ENCODE peak calls at places on chromosomes 1 and 21, in six cellular contexts. H is H9, I is IMR-90, Y is neuronal stem cell, E is mesenchymal stem cell, L is H1. O is an unnamed sample.

GRCh38 chr1:240508950-240509349 is 103.0 kb downstream of the GREM2 start:
- DNase-seq in H (no peak), E (no peak), Y (no peak), L (no peak), I (peak), O (no peak)

GRCh38 chr1:1304331-1305299 is 3.1 kb downstream of the ACAP3 start:
- DNase-seq in E (peak), Y (no peak), L (peak), H (peak), I (peak), O (peak)

GRCh38 chr1:61743716-61744620 is 1.7 kb downstream of the PATJ start:
- DNase-seq in H (no peak), E (no peak), I (peak), Y (no peak), L (no peak), O (peak)

GRCh38 chr1:102941364-102941947 is 166.9 kb downstream of the COL11A1 start:
- DNase-seq in I (peak), L (no peak), Y (no peak), H (no peak), E (no peak), O (peak)

GRCh38 chr1:33634806-33635205 is 162.4 kb downstream of the ZSCAN20 start:
- DNase-seq in H (peak), E (no peak), I (peak), L (peak), Y (peak), O (no peak)

GRCh38 chr1:100552031-100552430 is 14.1 kb downstream of the GPR88 start:
- DNase-seq in Y (no peak), I (no peak), E (no peak), H (no peak), L (no peak), O (no peak)

GRCh38 chr1:121546830-121547680 is 362.3 kb downstream of the SRGAP2C start:
- DNase-seq in Y (no peak), L (no peak), E (peak), I (no peak), H (no peak), O (no peak)

GRCh38 chr1:85581802-85582686 is 1.5 kb downstream of the CCN1 start:
- DNase-seq in Y (no peak), I (peak), E (peak), H (peak), L (peak), O (peak)

GRCh38 chr1:62530516-62531154 is 66.7 kb upstream of the ANGPTL3 start:
- DNase-seq in L (peak), H (peak), Y (peak), I (peak), E (peak), O (peak)

GRCh38 chr1:66262233-66262632 is 271.7 kb upstream of the SGIP1 start:
- DNase-seq in E (peak), I (peak), L (no peak), Y (no peak), H (no peak), O (peak)

GRCh38 chr21:44599264-44600029 is 950 bp upstream of the KRTAP10-7 start:
- DNase-seq in Y (no peak), L (peak), H (peak), I (no peak), E (no peak), O (no peak)

GRCh38 chr1:3999941-4000735 is 100.1 kb upstream of the C1orf174 start:
- DNase-seq in I (no peak), E (no peak), Y (no peak), H (no peak), L (no peak), O (no peak)

DNA sequence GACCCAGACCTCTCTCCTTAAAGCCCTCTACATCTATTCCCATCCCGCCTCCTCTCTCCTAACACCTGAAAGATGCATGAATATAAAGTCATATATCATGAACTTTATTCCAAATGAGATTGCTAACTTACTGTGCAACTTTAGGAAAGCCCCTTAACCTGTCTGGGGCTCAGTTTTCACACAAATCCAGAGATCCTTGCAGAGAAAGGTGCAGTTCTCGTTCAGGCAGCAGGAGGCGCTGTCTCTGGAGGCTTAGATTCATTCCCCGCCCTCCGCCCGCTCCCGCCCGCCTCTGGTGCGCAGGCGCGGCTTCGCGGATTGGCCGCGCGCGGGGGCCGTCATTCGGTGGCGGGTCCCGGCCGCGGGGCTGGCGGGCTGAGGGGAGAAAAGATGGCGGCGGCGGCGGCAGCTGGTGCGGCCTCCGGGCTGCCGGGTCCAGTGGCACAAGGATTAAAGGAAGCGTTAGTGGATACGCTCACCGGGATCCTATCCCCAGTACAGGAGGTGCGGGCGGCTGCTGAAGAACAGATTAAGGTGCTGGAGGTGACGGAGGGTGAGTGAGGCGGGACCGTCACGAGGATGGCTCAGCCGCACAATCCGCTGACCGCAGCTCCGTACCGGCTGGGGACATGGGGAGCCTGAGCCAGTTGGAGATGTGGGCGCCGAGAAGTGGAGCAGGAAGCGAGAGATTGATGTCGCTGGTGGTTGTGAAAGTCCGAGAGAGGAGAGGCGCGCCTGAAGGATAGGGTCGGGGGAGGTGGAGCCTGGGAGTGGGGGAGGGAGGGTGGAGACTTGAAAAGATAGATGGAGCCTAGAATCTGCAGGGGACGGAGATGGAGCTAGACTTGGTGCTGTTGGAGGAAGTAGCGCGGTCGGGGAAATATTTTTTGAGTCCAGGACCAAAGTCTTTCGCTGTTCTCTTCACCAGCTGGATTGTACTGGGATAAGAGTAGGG is at the start of gene IPO9:
- DNase-seq in I (peak), Y (peak), L (peak), E (peak), H (peak), O (peak)
- H4K8ac ChIP-seq in I (peak), Y (no peak), L (peak), E (peak), H (peak), O (peak)

GRCh38 chr1:229432905-229433304 is 989 bp downstream of the ACTA1 start:
- DNase-seq in I (no peak), L (no peak), E (no peak), Y (no peak), H (no peak), O (no peak)

GRCh38 chr1:229428256-229428655 is 5.6 kb downstream of the ACTA1 start:
- DNase-seq in I (no peak), E (no peak), L (no peak), Y (no peak), H (no peak), O (no peak)

GRCh38 chr1:229431270-229432115 is 2.4 kb downstream of the ACTA1 start:
- DNase-seq in E (no peak), Y (no peak), L (no peak), I (no peak), H (no peak), O (no peak)

GRCh38 chr1:229432116-229432461 is 1.8 kb downstream of the ACTA1 start:
- DNase-seq in Y (no peak), I (no peak), E (no peak), L (no peak), H (no peak), O (no peak)

GRCh38 chr1:229430761-229431269 is 3.1 kb downstream of the ACTA1 start:
- DNase-seq in L (peak), H (peak), E (peak), I (peak), Y (peak), O (peak)
- H2AFZ ChIP-seq in L (no peak), H (no peak), E (no peak), I (peak), Y (no peak), O (no peak)

DNA sequence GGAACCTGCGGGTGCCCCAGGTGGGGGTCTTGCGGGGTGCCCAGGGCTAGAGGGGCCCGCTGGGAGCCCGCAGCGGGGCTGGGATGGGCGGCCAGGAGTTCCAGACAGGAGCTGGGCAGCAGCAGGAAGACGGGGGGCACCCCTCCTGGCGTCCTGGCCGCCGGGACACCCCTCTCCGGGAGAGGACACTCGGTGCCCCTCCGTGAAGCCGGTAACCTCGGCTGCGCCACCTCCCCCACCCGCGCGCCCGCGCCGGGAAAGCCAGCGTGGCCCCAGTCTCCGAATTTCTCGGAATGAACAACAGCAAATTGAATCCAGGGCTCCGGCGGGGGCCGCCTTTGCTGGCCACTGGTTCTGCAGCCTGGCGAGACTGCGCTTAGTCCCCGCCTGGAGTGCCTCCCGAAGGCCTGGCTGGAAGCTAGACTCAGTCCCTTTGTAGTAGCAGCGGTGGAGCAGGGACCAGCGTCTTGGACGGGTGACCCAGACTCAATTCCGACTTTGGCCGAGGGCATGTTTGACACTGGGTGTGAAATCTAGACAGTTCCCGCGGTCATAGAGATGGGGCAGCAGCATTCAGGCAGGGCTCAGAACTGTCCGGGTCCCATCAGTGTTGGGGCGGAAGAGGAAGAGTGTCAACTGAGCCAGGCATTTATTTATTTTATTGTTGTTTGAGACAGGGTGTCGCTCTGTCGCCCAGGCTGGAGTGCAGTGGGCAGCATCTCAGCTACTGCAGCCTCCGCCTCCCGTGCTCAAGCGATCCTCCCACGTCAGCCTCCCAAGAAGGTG is 766 bp downstream of the IFNGR2 start:
- DNase-seq in L (peak), Y (peak), H (peak), E (peak), I (peak), O (peak)
- H4K8ac ChIP-seq in L (peak), Y (no peak), H (no peak), E (peak), I (peak), O (peak)

GRCh38 chr1:152007047-152007446 is 13.4 kb upstream of the S100A10 start:
- DNase-seq in I (no peak), Y (no peak), H (no peak), L (no peak), E (no peak), O (no peak)
- H2AFZ ChIP-seq in I (no peak), Y (no peak), H (no peak), L (no peak), E (no peak), O (no peak)

GRCh38 chr1:24193046-24193445 is 6.0 kb upstream of the IFNLR1 start:
- DNase-seq in H (peak), E (no peak), L (no peak), Y (no peak), I (peak), O (no peak)

GRCh38 chr1:24199291-24199900 is 12.3 kb upstream of the IFNLR1 start:
- DNase-seq in L (peak), Y (peak), H (peak), I (peak), E (peak), O (peak)

GRCh38 chr1:24198766-24199165 is 11.7 kb upstream of the IFNLR1 start:
- DNase-seq in H (no peak), I (no peak), Y (no peak), L (no peak), E (no peak), O (no peak)

GRCh38 chr1:24195146-24195545 is 8.1 kb upstream of the IFNLR1 start:
- DNase-seq in L (no peak), I (peak), Y (no peak), E (no peak), H (no peak), O (no peak)

DNA sequence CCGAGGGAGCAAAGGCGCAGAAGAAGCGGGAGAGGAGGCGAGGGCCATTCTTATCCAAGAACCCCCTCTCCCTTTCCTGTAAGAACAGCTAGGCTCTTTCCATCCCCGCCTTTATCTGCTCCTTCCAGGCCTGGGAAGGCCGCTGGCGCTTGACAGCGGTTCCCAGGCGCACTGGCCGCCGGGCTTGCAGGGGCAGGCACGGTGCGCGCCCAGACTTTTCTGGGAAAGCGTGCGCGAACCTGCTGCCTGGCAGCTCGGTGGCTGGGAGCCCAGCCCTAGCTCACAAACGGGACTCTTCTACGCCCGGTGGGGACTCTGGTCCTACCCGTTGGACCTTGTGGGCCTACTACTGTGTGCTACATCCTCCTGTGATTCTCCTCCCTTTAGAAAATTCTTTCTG is 8.8 kb upstream of the IFNLR1 start:
- DNase-seq in L (no peak), I (no peak), Y (no peak), H (no peak), E (no peak), O (no peak)
- H4K8ac ChIP-seq in L (no peak), I (no peak), Y (no peak), H (no peak), E (no peak), O (no peak)

GRCh38 chr1:115954684-115955083 is 21.6 kb upstream of the SLC22A15 start:
- DNase-seq in I (no peak), L (no peak), Y (no peak), H (no peak), E (no peak), O (no peak)
- H2AFZ ChIP-seq in I (no peak), L (peak), Y (no peak), H (no peak), E (no peak), O (no peak)

GRCh38 chr1:168042362-168042761 is 94.4 kb downstream of the GPR161 start:
- DNase-seq in I (no peak), L (no peak), E (no peak), H (no peak), Y (no peak), O (no peak)
- H4K8ac ChIP-seq in I (no peak), L (no peak), E (no peak), H (no peak), Y (no peak), O (no peak)

GRCh38 chr1:165426745-165427144 is 18.2 kb downstream of the RXRG start:
- DNase-seq in H (no peak), I (no peak), L (no peak), Y (no peak), E (peak), O (no peak)

GRCh38 chr1:165420655-165421054 is 24.3 kb downstream of the RXRG start:
- DNase-seq in I (no peak), Y (no peak), L (no peak), E (no peak), H (no peak), O (no peak)

GRCh38 chr1:165423181-165423580 is 21.7 kb downstream of the RXRG start:
- DNase-seq in E (no peak), Y (no peak), L (no peak), H (no peak), I (no peak), O (no peak)

GRCh38 chr1:165419839-165420238 is 25.1 kb downstream of the RXRG start:
- DNase-seq in I (no peak), H (no peak), E (no peak), L (no peak), Y (no peak), O (no peak)

DNA sequence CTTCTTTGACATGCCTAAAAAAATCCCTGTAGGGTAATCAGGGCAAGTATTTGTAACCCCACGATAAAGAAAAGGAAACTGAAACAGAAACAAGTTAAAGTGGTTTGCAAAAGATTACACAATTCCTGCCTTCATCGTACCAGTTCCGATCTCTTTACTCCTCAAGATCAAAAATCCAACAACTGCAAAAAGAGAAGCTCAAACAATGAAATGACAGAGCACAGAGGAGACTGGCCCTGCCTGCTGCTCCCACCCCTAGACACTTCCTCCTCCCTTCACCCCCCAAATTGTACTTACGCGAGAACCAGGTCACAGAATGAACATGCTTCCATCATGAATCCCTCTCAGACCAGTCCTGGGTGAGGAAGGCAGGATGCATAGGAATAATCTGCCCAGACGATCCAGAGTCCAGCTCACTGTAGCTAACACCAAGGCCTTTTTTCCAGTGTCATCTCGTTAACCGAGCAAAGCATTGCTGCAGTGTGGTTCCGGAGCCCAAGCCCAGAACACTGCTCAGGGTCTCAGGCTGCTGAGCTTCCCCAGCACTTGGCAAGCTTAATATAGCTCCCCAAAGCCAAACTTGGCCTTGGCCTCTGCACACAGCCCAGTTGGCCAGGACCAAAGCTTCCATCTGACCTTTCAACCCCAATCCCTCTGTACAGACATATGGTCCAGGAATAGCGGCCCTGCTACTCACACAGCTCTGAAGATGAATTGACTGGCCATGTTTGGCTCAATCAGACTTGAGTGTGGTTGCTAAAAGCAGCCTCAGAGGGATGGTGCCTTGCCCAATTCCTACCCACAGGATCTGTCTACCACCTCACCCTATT is 20.3 kb downstream of the RXRG start:
- DNase-seq in L (no peak), Y (no peak), E (peak), I (no peak), H (no peak), O (no peak)
- H2AFZ ChIP-seq in L (no peak), Y (no peak), E (no peak), I (peak), H (no peak), O (no peak)

DNA sequence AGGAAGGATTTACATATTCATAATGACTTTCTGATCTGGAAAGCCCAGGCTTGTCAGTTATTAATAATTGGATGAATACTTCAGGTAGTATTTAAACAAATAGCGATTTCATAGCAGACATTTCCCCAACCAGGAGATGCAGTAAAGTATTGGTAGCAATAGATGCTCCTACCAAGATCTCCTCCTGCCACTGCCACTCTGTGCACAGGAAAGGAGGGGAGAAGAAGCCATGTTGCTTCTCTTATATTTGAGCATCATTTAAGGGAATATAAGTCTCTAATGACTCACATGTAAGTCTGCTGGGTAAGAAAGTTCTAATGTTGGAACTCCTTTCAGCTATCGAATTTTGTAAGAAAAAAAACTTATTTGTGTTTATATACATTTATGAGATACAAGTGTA is 420 bp upstream of the IFI16 start:
- DNase-seq in I (no peak), H (no peak), E (no peak), L (no peak), Y (no peak), O (no peak)
- H4K8ac ChIP-seq in I (peak), H (no peak), E (no peak), L (no peak), Y (no peak), O (no peak)